ENCODE peak calls at places on chromosomes 11 and 22, in four cellular contexts. One of them, this sample, is unnamed. For H3K4me1, the result is how much of the 10 kb centered on the place peaks cover.

GRCh38 chr22:48284671-48285070 is 1522.2 kb downstream of the TBC1D22A start:
- DNase-seq in neuronal stem cell: no peak
- DNase-seq in HCT116: no peak
- DNase-seq in mesenchymal stem cell: no peak
- DNase-seq in this sample: no peak

GRCh38 chr22:42949159-42949558 is 65.8 kb downstream of the PACSIN2 start:
- DNase-seq in neuronal stem cell: no peak
- DNase-seq in HCT116: no peak
- DNase-seq in mesenchymal stem cell: no peak
- DNase-seq in this sample: no peak

GRCh38 chr11:16169946-16170345 is 186.4 kb downstream of the SOX6 start:
- DNase-seq in neuronal stem cell: no peak
- DNase-seq in HCT116: no peak
- DNase-seq in mesenchymal stem cell: no peak
- DNase-seq in this sample: no peak

GRCh38 chr11:120566176-120566575 is 54.6 kb downstream of the GRIK4 start:
- DNase-seq in neuronal stem cell: no peak
- DNase-seq in HCT116: peak
- DNase-seq in mesenchymal stem cell: no peak
- DNase-seq in this sample: peak

GRCh38 chr22:17477401-17477833 is 85.9 kb upstream of the SLC25A18 start:
- DNase-seq in neuronal stem cell: no peak
- DNase-seq in HCT116: no peak
- DNase-seq in mesenchymal stem cell: no peak
- DNase-seq in this sample: peak

GRCh38 chr11:35491231-35491871 is 34.1 kb downstream of the PAMR1 start:
- DNase-seq in neuronal stem cell: no peak
- DNase-seq in HCT116: no peak
- DNase-seq in mesenchymal stem cell: peak
- DNase-seq in this sample: no peak

GRCh38 chr11:110468095-110468494 is 38.3 kb downstream of the FDX1 start:
- DNase-seq in neuronal stem cell: no peak
- DNase-seq in HCT116: no peak
- DNase-seq in mesenchymal stem cell: peak
- DNase-seq in this sample: no peak

GRCh38 chr22:20131593-20131855 is at the start of gene ZDHHC8:
- DNase-seq in neuronal stem cell: no peak
- DNase-seq in HCT116: no peak
- DNase-seq in mesenchymal stem cell: no peak
- DNase-seq in this sample: no peak

GRCh38 chr11:62908468-62909072 is 12.6 kb downstream of the CHRM1 start:
- DNase-seq in neuronal stem cell: no peak
- DNase-seq in HCT116: no peak
- DNase-seq in mesenchymal stem cell: no peak
- DNase-seq in this sample: no peak

GRCh38 chr11:13970986-13971385 is 8.5 kb downstream of the SPON1 start:
- DNase-seq in neuronal stem cell: no peak
- DNase-seq in HCT116: peak
- DNase-seq in mesenchymal stem cell: no peak
- DNase-seq in this sample: peak

GRCh38 chr11:19561011-19561410 is 151.6 kb upstream of the NAV2 start:
- DNase-seq in neuronal stem cell: no peak
- DNase-seq in HCT116: no peak
- DNase-seq in mesenchymal stem cell: no peak
- DNase-seq in this sample: no peak

GRCh38 chr22:47618611-47619010 is 856.2 kb downstream of the TBC1D22A start:
- DNase-seq in neuronal stem cell: no peak
- DNase-seq in HCT116: no peak
- DNase-seq in mesenchymal stem cell: no peak
- DNase-seq in this sample: peak

GRCh38 chr11:108466405-108466804 is 924 bp downstream of the C11orf65 start:
- DNase-seq in neuronal stem cell: no peak
- DNase-seq in HCT116: no peak
- DNase-seq in mesenchymal stem cell: no peak
- DNase-seq in this sample: no peak

GRCh38 chr11:986952-987305 is 49.6 kb downstream of the MUC6 start:
- DNase-seq in neuronal stem cell: no peak
- DNase-seq in HCT116: no peak
- DNase-seq in mesenchymal stem cell: no peak
- DNase-seq in this sample: no peak

GRCh38 chr22:27515091-27515523 is 286.4 kb downstream of the MN1 start:
- DNase-seq in neuronal stem cell: no peak
- DNase-seq in HCT116: no peak
- DNase-seq in mesenchymal stem cell: no peak
- DNase-seq in this sample: no peak

GRCh38 chr11:62552465-62552782 is 5.8 kb upstream of the AHNAK start:
- DNase-seq in neuronal stem cell: no peak
- DNase-seq in HCT116: no peak
- DNase-seq in mesenchymal stem cell: peak
- DNase-seq in this sample: peak

GRCh38 chr22:42229455-42230149 is 40.9 kb downstream of the TCF20 start:
- DNase-seq in neuronal stem cell: no peak
- DNase-seq in HCT116: no peak
- DNase-seq in mesenchymal stem cell: no peak
- DNase-seq in this sample: no peak

GRCh38 chr22:27918351-27919221 is 470 bp downstream of the PITPNB start:
- DNase-seq in neuronal stem cell: peak
- DNase-seq in HCT116: no peak
- DNase-seq in mesenchymal stem cell: peak
- DNase-seq in this sample: peak

GRCh38 chr11:17596711-17597110 is 49.7 kb downstream of the OTOG start:
- DNase-seq in neuronal stem cell: no peak
- DNase-seq in HCT116: no peak
- DNase-seq in mesenchymal stem cell: no peak
- DNase-seq in this sample: peak

GRCh38 chr22:44538518-44539315 is 40.7 kb upstream of the RTL6 start:
- DNase-seq in neuronal stem cell: no peak
- DNase-seq in HCT116: no peak
- DNase-seq in mesenchymal stem cell: no peak
- DNase-seq in this sample: no peak

GRCh38 chr22:49565516-49565855 is 262.2 kb downstream of the BRD1 start:
- DNase-seq in neuronal stem cell: no peak
- DNase-seq in HCT116: no peak
- DNase-seq in mesenchymal stem cell: no peak
- DNase-seq in this sample: peak

GRCh38 chr22:50338860-50339462 is 4.2 kb upstream of the PPP6R2 start:
- DNase-seq in neuronal stem cell: no peak
- DNase-seq in HCT116: no peak
- DNase-seq in mesenchymal stem cell: no peak
- DNase-seq in this sample: no peak

GRCh38 chr11:74721479-74721835 is 9.8 kb downstream of the CHRDL2 start:
- DNase-seq in neuronal stem cell: no peak
- DNase-seq in HCT116: no peak
- DNase-seq in mesenchymal stem cell: no peak
- DNase-seq in this sample: no peak

GRCh38 chr11:77322926-77323590 is 21.6 kb upstream of the GDPD4 start:
- DNase-seq in neuronal stem cell: no peak
- DNase-seq in HCT116: no peak
- DNase-seq in mesenchymal stem cell: no peak
- DNase-seq in this sample: no peak

GRCh38 chr22:48890693-48891554 is 936.7 kb downstream of the BRD1 start:
- DNase-seq in neuronal stem cell: no peak
- DNase-seq in HCT116: no peak
- DNase-seq in mesenchymal stem cell: no peak
- DNase-seq in this sample: no peak

GRCh38 chr11:65430406-65431217 is 8.0 kb downstream of the NEAT1 start:
- DNase-seq in neuronal stem cell: no peak
- DNase-seq in HCT116: no peak
- DNase-seq in mesenchymal stem cell: peak
- DNase-seq in this sample: no peak

GRCh38 chr22:17997456-17997855 is 26.9 kb downstream of the MICAL3 start:
- DNase-seq in neuronal stem cell: no peak
- DNase-seq in HCT116: no peak
- DNase-seq in mesenchymal stem cell: peak
- DNase-seq in this sample: no peak

GRCh38 chr22:29487587-29487986 is 7.6 kb downstream of the NEFH start:
- DNase-seq in neuronal stem cell: no peak
- DNase-seq in HCT116: no peak
- DNase-seq in mesenchymal stem cell: no peak
- DNase-seq in this sample: no peak
- H3K9ac ChIP-seq in neuronal stem cell: no peak
- H3K9ac ChIP-seq in HCT116: no peak
- H3K9ac ChIP-seq in mesenchymal stem cell: no peak
- H3K9ac ChIP-seq in this sample: no peak

GRCh38 chr11:4041731-4042391 is 52.7 kb upstream of the RRM1 start:
- DNase-seq in neuronal stem cell: no peak
- DNase-seq in HCT116: no peak
- DNase-seq in mesenchymal stem cell: no peak
- DNase-seq in this sample: peak
- H3K4me1 ChIP-seq in neuronal stem cell: under half
- H3K4me1 ChIP-seq in HCT116: under half
- H3K4me1 ChIP-seq in mesenchymal stem cell: under half
- H3K4me1 ChIP-seq in this sample: under half

GRCh38 chr11:93054881-93055280 is 85.4 kb downstream of the MTNR1B start:
- DNase-seq in neuronal stem cell: no peak
- DNase-seq in HCT116: peak
- DNase-seq in mesenchymal stem cell: peak
- DNase-seq in this sample: no peak
- H3K9ac ChIP-seq in neuronal stem cell: no peak
- H3K9ac ChIP-seq in HCT116: peak
- H3K9ac ChIP-seq in mesenchymal stem cell: peak
- H3K9ac ChIP-seq in this sample: no peak

GRCh38 chr11:47296045-47296444 is 26.1 kb downstream of the MADD start:
- DNase-seq in neuronal stem cell: no peak
- DNase-seq in HCT116: no peak
- DNase-seq in mesenchymal stem cell: no peak
- DNase-seq in this sample: no peak

GRCh38 chr11:47295385-47295784 is 25.5 kb downstream of the MADD start:
- DNase-seq in neuronal stem cell: no peak
- DNase-seq in HCT116: no peak
- DNase-seq in mesenchymal stem cell: no peak
- DNase-seq in this sample: no peak

GRCh38 chr11:47302853-47303252 is 32.9 kb downstream of the MADD start:
- DNase-seq in neuronal stem cell: no peak
- DNase-seq in HCT116: no peak
- DNase-seq in mesenchymal stem cell: no peak
- DNase-seq in this sample: no peak

DNA sequence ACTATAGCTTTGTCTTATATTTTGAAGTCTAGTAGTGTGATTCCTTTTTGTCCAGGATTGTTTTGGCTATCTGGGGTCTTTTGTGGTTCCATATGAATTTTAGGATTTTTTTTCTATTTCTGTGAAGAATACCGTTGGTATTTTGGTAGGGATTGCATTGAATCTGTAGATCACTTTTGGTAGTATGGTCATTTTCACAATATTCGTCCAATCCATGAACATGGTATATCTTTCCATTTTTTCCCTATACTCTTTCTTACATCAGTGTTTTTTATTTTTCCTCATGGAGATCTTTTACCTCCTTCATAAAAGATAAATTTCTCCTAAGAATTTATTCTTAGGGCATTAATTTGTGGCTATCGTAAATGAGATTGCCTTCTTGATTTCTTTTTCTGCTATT is 29.1 kb downstream of the MADD start:
- DNase-seq in neuronal stem cell: no peak
- DNase-seq in HCT116: no peak
- DNase-seq in mesenchymal stem cell: no peak
- DNase-seq in this sample: no peak
- H3K4me1 ChIP-seq in neuronal stem cell: under half
- H3K4me1 ChIP-seq in HCT116: under half
- H3K4me1 ChIP-seq in mesenchymal stem cell: under half
- H3K4me1 ChIP-seq in this sample: under half